ENCODE peak calls at places on chromosome 4, in six cellular contexts. G is GM23248, W is sigmoid colon, I is cardiac muscle cell, J is pancreas, X is hepatocyte. N is an unnamed sample. For H3K36me3, the result is how much of the 10 kb centered on the place peaks cover.

GRCh38 chr4:122930877-122931276 is 8.5 kb upstream of the NUDT6 start:
- DNase-seq in G (peak), W (no peak), I (peak), J (no peak), X (no peak), N (no peak)

GRCh38 chr4:83905952-83906351 is 370.0 kb downstream of the GPAT3 start:
- DNase-seq in G (no peak), W (no peak), I (peak), J (no peak), X (no peak), N (no peak)

GRCh38 chr4:182207806-182208483 is 35.3 kb upstream of the TENM3 start:
- DNase-seq in G (peak), W (no peak), I (no peak), J (no peak), X (peak), N (no peak)

GRCh38 chr4:90542216-90542615 is 415.0 kb downstream of the CCSER1 start:
- DNase-seq in G (no peak), W (no peak), I (no peak), J (no peak), X (no peak), N (no peak)

GRCh38 chr4:184752496-184753275 is 18.8 kb upstream of the CENPU start:
- DNase-seq in G (no peak), W (no peak), I (no peak), J (no peak), X (no peak), N (no peak)

GRCh38 chr4:7902101-7902553 is 37.5 kb downstream of the AFAP1 start:
- DNase-seq in G (no peak), W (no peak), I (no peak), J (no peak), X (no peak), N (no peak)

GRCh38 chr4:89751416-89751815 is 85.5 kb downstream of the SNCA start:
- DNase-seq in G (no peak), W (no peak), I (no peak), J (no peak), X (no peak), N (no peak)

GRCh38 chr4:84632092-84632491 is 49.2 kb downstream of the CDS1 start:
- DNase-seq in G (peak), W (no peak), I (no peak), J (no peak), X (no peak), N (no peak)

GRCh38 chr4:113116414-113117345 is 67.2 kb downstream of the ANK2 start:
- DNase-seq in G (no peak), W (no peak), I (no peak), J (no peak), X (peak), N (no peak)

GRCh38 chr4:56742080-56742871 is 61.2 kb upstream of the HOPX start:
- DNase-seq in G (peak), W (no peak), I (no peak), J (no peak), X (no peak), N (no peak)

GRCh38 chr4:159229164-159229563 is 126.3 kb downstream of the RAPGEF2 start:
- DNase-seq in G (peak), W (no peak), I (peak), J (no peak), X (peak), N (no peak)

GRCh38 chr4:105387466-105387865 is 86.4 kb downstream of the PPA2 start:
- DNase-seq in G (no peak), W (no peak), I (no peak), J (no peak), X (no peak), N (no peak)

GRCh38 chr4:56544573-56545131 is 39.1 kb downstream of the ARL9 start:
- DNase-seq in G (peak), W (peak), I (peak), J (peak), X (peak), N (peak)

GRCh38 chr4:52915131-52915645 is 53.1 kb downstream of the RASL11B start:
- DNase-seq in G (peak), W (no peak), I (no peak), J (no peak), X (no peak), N (no peak)

GRCh38 chr4:3522651-3523050 is 9.6 kb downstream of the LRPAP1 start:
- DNase-seq in G (no peak), W (peak), I (no peak), J (peak), X (no peak), N (peak)

GRCh38 chr4:74619931-74620702 is 174.2 kb downstream of the BTC start:
- DNase-seq in G (peak), W (no peak), I (peak), J (no peak), X (no peak), N (no peak)

DNA sequence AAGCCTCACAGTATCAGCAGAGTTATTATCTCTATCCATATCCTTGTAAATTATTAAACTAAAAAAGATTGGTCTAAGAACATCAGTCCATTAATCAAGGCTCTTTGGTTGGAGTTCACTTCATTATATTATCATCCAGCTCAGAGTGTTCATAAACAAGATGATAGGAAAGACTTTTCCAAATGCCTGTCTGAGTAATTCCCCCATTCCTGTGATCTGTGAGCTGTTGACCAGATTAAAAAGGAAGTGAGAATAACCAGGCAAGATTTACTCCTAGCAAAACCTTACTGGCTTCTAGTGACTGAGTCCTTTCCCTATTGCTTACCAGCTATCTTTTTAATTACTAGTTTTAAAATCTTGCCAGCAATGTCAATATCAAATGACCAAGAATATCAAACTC is 14.9 kb downstream of the PKD2 start:
- DNase-seq in G (no peak), W (no peak), I (no peak), J (no peak), X (no peak), N (no peak)
- H3K36me3 ChIP-seq in G (under half), W (under half), I (under half), J (under half), X (under half), N (under half)

GRCh38 chr4:173379929-173380328 is 9.2 kb downstream of the SAP30 start:
- DNase-seq in G (no peak), W (no peak), I (no peak), J (no peak), X (no peak), N (no peak)
- H3K36me3 ChIP-seq in G (under half), W (under half), I (under half), J (under half), X (under half), N (under half)

GRCh38 chr4:162706051-162706450 is 460.6 kb downstream of the NAF1 start:
- DNase-seq in G (no peak), W (no peak), I (peak), J (no peak), X (no peak), N (no peak)

GRCh38 chr4:162699629-162700028 is 467.1 kb downstream of the NAF1 start:
- DNase-seq in G (no peak), W (no peak), I (no peak), J (no peak), X (no peak), N (no peak)

GRCh38 chr4:162700358-162700757 is 466.3 kb downstream of the NAF1 start:
- DNase-seq in G (no peak), W (no peak), I (no peak), J (no peak), X (no peak), N (no peak)

GRCh38 chr4:162705130-162705803 is 461.4 kb downstream of the NAF1 start:
- DNase-seq in G (no peak), W (no peak), I (peak), J (no peak), X (no peak), N (no peak)

DNA sequence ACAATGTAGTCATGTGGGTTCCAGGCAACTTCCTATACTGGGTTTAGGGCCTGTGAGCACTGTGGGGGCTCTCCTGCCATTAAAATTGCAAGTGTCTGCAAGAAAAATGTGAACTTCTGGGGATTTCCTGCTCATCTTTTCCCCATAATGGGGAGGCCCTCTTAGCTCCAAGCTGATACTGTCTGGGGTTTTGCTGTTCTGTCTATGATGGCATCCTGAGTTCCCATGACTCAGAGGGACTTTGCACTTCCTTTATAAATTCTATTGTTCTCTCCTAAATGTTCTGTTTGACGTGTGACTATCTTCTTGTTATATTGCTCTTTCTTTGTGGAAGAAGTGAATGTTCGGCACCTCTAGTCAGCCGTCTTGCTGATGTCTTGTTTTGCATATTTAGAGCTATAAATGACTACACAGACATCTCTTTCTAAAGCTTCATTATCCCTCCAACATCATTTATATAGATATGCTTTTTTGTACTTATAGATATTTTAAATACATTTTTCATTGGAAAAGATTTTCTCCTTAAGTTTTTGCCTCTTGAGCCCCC is 465.8 kb downstream of the NAF1 start:
- DNase-seq in G (no peak), W (no peak), I (no peak), J (no peak), X (no peak), N (no peak)
- H3K36me3 ChIP-seq in G (under half), W (under half), I (under half), J (under half), X (under half), N (under half)

DNA sequence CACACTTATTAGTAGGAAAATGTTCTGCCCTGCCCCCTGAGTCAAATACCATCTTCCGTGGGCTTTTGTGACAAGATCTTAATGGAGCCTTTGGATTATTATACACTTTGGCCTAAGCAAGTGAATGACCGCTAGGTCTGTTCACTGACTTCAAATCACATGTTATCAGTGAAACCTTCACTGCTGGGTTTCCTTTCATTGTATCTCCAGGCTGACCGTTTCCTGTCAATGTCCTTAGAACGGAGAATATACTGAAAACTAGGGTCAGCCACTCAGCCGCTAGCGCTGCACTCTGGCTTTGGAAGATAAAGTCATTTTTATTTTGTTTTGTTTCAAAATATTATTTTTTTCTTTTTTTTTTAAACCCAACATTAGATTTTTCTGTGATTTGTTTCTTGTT is 107.0 kb upstream of the TLL1 start:
- DNase-seq in G (no peak), W (no peak), I (no peak), J (no peak), X (no peak), N (no peak)
- H3K36me3 ChIP-seq in G (under half), W (under half), I (under half), J (under half), X (under half), N (under half)

GRCh38 chr4:55038176-55038890 is 87.1 kb downstream of the KDR start:
- DNase-seq in G (peak), W (no peak), I (no peak), J (no peak), X (peak), N (peak)
- H3K36me3 ChIP-seq in G (under half), W (under half), I (under half), J (under half), X (under half), N (under half)

N was measured in tibial artery.